ENCODE peak calls at places on chromosome 13, in ten cellular contexts. H is colonic mucosa; X is fibroblast of lung; T is astrocyte of the spinal cord; G is naive thymus-derived CD8-positive, alpha-beta T cell; U is retina; A is adipocyte; P is naive thymus-derived CD4-positive, alpha-beta T cell; K is lung; W is fibroblast of the aortic adventitia. S is an unnamed sample.

GRCh38 chr13:73520566-73521290 is 461.9 kb downstream of the KLF5 start:
- DNase-seq in G (no peak), T (no peak), K (no peak), W (no peak), P (no peak), A (no peak), X (no peak), U (no peak), H (no peak), S (no peak)

GRCh38 chr13:84400711-84401110 is 518.4 kb upstream of the SLITRK1 start:
- DNase-seq in G (no peak), T (peak; percentile 91), U (no peak), X (peak; percentile 37), A (peak; percentile 59), H (no peak), W (peak; percentile 86), P (no peak), K (no peak), S (peak; percentile 91)

GRCh38 chr13:98216135-98216565 is 39.1 kb upstream of the RNF113B start:
- DNase-seq in G (no peak), W (peak; percentile 55), P (no peak), K (peak; percentile 46), H (no peak), U (no peak), X (peak; percentile 70), A (peak; percentile 37), T (peak; percentile 94), S (peak; percentile 34)

GRCh38 chr13:97226013-97226412 is 3.9 kb downstream of the MBNL2 start:
- DNase-seq in U (no peak), X (no peak), H (no peak), A (no peak), G (no peak), T (no peak), W (no peak), K (no peak), P (no peak), S (no peak)

GRCh38 chr13:97945792-97946419 is 7.6 kb upstream of the IPO5 start:
- DNase-seq in U (no peak), A (no peak), T (peak; percentile 14), K (no peak), H (no peak), G (no peak), X (no peak), W (no peak), P (no peak), S (no peak)

GRCh38 chr13:32278456-32278855 is 36.7 kb downstream of the ZAR1L start:
- DNase-seq in A (peak; percentile 41), T (peak; percentile 60), X (peak; percentile 54), W (no peak), U (no peak), H (no peak), P (no peak), G (no peak), K (no peak), S (no peak)

GRCh38 chr13:113928701-113929627 is 44.9 kb downstream of the C13orf46 start:
- DNase-seq in G (peak; percentile 59), H (no peak), T (peak; percentile 73), W (peak; percentile 94), P (no peak), A (peak; percentile 76), U (peak; percentile 38), X (peak; percentile 90), K (no peak), S (peak; percentile 91)

GRCh38 chr13:24605923-24606372 is 74.3 kb upstream of the ATP12A start:
- DNase-seq in K (no peak), U (no peak), W (peak; percentile 48), P (no peak), H (no peak), A (peak; percentile 54), T (no peak), G (no peak), X (peak; percentile 31), S (peak; percentile 45)

GRCh38 chr13:21603531-21604448 is at the start of gene MICU2:
- DNase-seq in U (peak; percentile 99), W (peak; percentile 91), H (peak; percentile 94), G (peak; percentile 97), T (peak; percentile 95), P (peak; percentile 92), X (peak; percentile 92), A (peak; percentile 98), K (peak; percentile 95), S (peak; percentile 94)

GRCh38 chr13:44013666-44014291 is 134.1 kb downstream of the LACC1 start:
- DNase-seq in P (no peak), X (peak; percentile 80), G (no peak), W (peak; percentile 62), T (peak; percentile 84), U (peak; percentile 23), A (peak; percentile 71), K (no peak), H (no peak), S (peak; percentile 45)

GRCh38 chr13:72852207-72852606 is 70.3 kb downstream of the PIBF1 start:
- DNase-seq in A (no peak), X (no peak), T (no peak), P (no peak), G (peak; percentile 57), K (no peak), U (no peak), W (no peak), H (no peak), S (no peak)

S was measured in cardiac fibroblast.